ENCODE peak calls at places on chromosomes 4 and X, in four cellular contexts. K is body of pancreas, P is kidney epithelial cell, O is RWPE1. B is an unnamed sample.

GRCh38 chr4:139685180-139685579 is 19.6 kb downstream of the MGST2 start:
- DNase-seq in P (no peak), O (no peak), K (no peak), B (no peak)

GRCh38 chr4:147388016-147388415 is 92.9 kb upstream of the EDNRA start:
- DNase-seq in P (no peak), K (no peak), O (no peak), B (no peak)

GRCh38 chr4:147944264-147944663 is 212.4 kb downstream of the ARHGAP10 start:
- DNase-seq in K (no peak), P (no peak), O (no peak), B (no peak)

GRCh38 chr4:80434238-80434637 is 98.7 kb downstream of the CFAP299 start:
- DNase-seq in P (no peak), O (no peak), K (no peak), B (no peak)

GRCh38 chr4:165053645-165054044 is at the start of gene TRIM75:
- DNase-seq in O (no peak), K (no peak), P (no peak), B (no peak)

GRCh38 chr4:151753056-151753455 is 7.8 kb downstream of the GATB start:
- DNase-seq in O (peak; percentile 77), P (no peak), K (no peak), B (no peak)

GRCh38 chrX:73922856-73923429 is 359.9 kb downstream of the CHIC1 start:
- DNase-seq in K (no peak), P (no peak), O (no peak), B (no peak)

GRCh38 chrX:18962329-18962728 is 21.6 kb downstream of the PHKA2 start:
- DNase-seq in P (no peak), K (no peak), O (no peak), B (no peak)

GRCh38 chr4:150457802-150458201 is 124.1 kb upstream of the MAB21L2 start:
- DNase-seq in O (no peak), P (no peak), K (no peak), B (no peak)

GRCh38 chr4:128776794-128777216 is 32.7 kb upstream of the JADE1 start:
- DNase-seq in P (peak; percentile 98), K (peak; percentile 65), O (peak; percentile 29), B (no peak)

GRCh38 chr4:100805547-100805946 is 287.7 kb upstream of the EMCN start:
- DNase-seq in K (no peak), P (no peak), O (no peak), B (no peak)

GRCh38 chr4:151475338-151475737 is 66.4 kb downstream of the FHIP1A start:
- DNase-seq in K (no peak), O (no peak), P (no peak), B (no peak)

GRCh38 chrX:120304241-120304640 is 7.0 kb downstream of the TMEM255A start:
- DNase-seq in P (no peak), O (no peak), K (no peak), B (no peak)

GRCh38 chrX:132468454-132468853 is 20.4 kb downstream of the MBNL3 start:
- DNase-seq in O (no peak), P (no peak), K (no peak), B (no peak)

GRCh38 chrX:123833387-123833786 is 26.5 kb upstream of the XIAP start:
- DNase-seq in K (peak; percentile 57), O (peak; percentile 58), P (no peak), B (no peak)

GRCh38 chrX:130682990-130683389 is 220.0 kb downstream of the ENOX2 start:
- DNase-seq in K (no peak), P (no peak), O (no peak), B (no peak)

GRCh38 chr4:88743696-88744095 is 46.1 kb upstream of the NAP1L5 start:
- DNase-seq in K (no peak), P (peak; percentile 58), O (no peak), B (no peak)

GRCh38 chrX:24113161-24113560 is 36.4 kb upstream of the ZFX start:
- DNase-seq in O (no peak), K (no peak), P (no peak), B (no peak)

GRCh38 chr4:155371432-155372043 is 5.2 kb downstream of the MAP9 start:
- DNase-seq in P (no peak), O (peak; percentile 3), K (no peak), B (no peak)

GRCh38 chr4:139622856-139623255 is 42.8 kb upstream of the MGST2 start:
- DNase-seq in K (no peak), O (no peak), P (no peak), B (peak; percentile 33)

GRCh38 chr4:71832049-71832448 is 48.2 kb upstream of the GC start:
- DNase-seq in P (no peak), O (no peak), K (no peak), B (no peak)

GRCh38 chr4:116585240-116585639 is 500.1 kb downstream of the TRAM1L1 start:
- DNase-seq in P (no peak), O (no peak), K (no peak), B (no peak)

GRCh38 chr4:10101559-10102192 is 14.9 kb downstream of the WDR1 start:
- DNase-seq in K (no peak), P (no peak), O (no peak), B (no peak)

GRCh38 chr4:109410226-109410625 is 23.4 kb upstream of the SEC24B start:
- DNase-seq in O (no peak), K (no peak), P (no peak), B (no peak)

DNA sequence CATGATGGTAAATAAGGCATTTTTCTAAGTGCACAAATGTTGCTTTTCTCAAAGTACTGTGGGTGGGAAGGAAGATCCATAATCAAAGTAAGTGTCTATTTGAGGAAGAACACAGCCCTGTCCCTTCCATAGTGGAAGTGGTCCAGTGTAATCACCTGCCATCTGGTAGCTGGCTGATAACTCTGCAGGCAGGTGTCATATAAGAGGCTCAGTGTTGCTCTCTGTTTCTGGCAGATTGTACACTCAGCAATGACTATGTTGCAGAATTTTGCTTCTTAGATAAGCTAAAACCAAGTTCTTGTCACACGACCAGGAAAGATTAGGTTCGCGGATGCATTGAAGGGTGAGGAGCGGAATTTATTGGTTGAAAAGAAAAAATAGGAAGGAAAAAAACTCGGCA is 20.9 kb downstream of the SAGE1 start:
- DNase-seq in P (no peak), O (no peak), K (no peak), B (no peak)
- TF ChIP-seq CTCF in P (no peak), O (no peak), K (no peak), B (no peak)

GRCh38 chrX:71650333-71650969 is 16.9 kb upstream of the LOC101059915 start:
- DNase-seq in K (no peak), P (no peak), O (no peak), B (no peak)
- TF ChIP-seq CTCF in K (no peak), P (no peak), O (no peak), B (no peak)

GRCh38 chrX:10415704-10416001 is 204.7 kb downstream of the MID1 start:
- DNase-seq in O (no peak), P (peak; percentile 23), K (no peak), B (no peak)

GRCh38 chrX:10414106-10414824 is 206.1 kb downstream of the MID1 start:
- DNase-seq in K (no peak), P (no peak), O (no peak), B (no peak)

GRCh38 chrX:10416424-10416823 is 204.0 kb downstream of the MID1 start:
- DNase-seq in K (no peak), P (no peak), O (no peak), B (no peak)

GRCh38 chrX:10414872-10415703 is 205.3 kb downstream of the MID1 start:
- DNase-seq in P (no peak), O (no peak), K (no peak), B (no peak)
- TF ChIP-seq CTCF in P (no peak), O (no peak), K (no peak), B (no peak)

DNA sequence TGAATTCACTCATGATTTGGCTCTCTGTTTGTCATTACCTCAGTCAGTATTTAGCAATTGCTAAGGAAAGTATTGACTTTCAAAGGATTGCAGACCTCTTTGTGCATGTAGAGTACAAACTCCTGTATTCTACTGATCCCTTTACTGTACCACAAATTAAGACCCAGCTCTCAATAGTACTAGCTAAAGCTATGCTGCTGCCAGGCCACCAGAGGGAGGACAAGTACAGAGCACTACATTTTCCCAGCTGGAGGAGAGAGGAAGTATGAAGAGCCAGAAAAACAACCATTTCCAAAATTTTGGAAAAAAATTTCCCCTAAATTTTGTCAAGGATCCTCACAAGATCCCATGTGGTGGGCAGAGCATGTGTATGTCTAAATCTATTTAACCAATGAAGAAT is 175.0 kb upstream of the MTMR8 start:
- DNase-seq in P (no peak), O (no peak), K (no peak), B (no peak)
- TF ChIP-seq CTCF in P (no peak), O (no peak), K (no peak), B (no peak)

DNA sequence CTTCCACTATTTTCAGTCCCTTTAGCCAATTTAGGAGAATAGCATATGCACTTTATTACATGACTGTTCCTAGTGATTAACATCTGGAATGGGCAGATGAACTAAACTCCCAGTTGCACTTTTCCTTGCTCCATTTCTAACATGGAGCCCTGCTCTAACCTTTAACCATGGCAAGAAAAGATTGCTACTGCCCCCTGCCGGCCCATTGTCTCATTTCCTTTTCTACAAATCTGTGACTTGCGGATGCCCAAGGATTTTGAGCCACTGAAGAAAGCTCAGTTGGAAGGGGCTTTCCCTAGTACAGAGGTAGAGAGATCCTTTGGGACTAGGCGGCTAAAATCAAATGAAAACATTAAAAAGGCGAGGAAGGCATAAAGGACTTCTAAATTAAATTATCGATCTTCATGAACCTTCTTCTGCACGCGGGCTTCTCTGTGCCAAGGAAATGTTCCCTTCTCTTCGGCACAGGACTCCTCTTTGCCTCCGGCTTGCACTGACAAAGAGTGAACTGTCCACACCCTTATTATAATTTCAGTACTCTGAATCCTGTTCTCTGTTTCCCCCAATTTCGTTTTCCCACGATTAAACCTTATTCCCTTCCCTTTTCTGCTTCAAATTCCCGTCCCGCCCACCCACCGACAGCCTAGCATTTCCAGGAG is 578 bp upstream of the GLRA2 start:
- DNase-seq in O (peak; percentile 16), P (no peak), K (peak; percentile 46), B (no peak)
- TF ChIP-seq CTCF in O (no peak), P (peak; percentile 43), K (peak; percentile 26), B (peak; percentile 61)

GRCh38 chrX:95318882-95319281 is 1365.8 kb upstream of the DIAPH2 start:
- DNase-seq in P (no peak), O (no peak), K (no peak), B (no peak)
- TF ChIP-seq CTCF in P (no peak), O (no peak), K (no peak), B (peak; percentile 22)

DNA sequence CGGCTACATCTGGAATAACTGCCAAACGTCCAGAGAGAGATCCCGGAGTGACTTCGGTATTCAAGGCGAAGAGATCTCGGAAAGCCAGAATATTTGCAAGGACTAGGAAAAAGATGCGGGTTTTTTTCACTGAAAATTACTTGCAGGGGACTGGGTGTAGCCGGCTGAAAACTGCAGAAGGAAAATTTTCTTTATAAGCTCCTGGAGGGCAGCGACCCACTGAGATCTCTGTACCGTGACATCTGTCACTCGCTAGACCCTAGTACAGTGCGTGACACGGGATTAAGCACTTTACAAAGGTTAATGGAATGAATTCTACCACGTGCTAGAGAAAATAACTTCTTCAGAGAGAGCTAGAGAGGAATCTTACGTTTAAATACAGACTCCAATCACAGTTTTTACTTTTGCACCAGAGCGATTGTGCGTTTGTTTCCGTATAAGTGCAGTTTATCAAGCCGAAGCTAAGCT is 1.1 kb upstream of the LCORL start:
- DNase-seq in K (no peak), O (no peak), P (no peak), B (no peak)
- TF ChIP-seq CTCF in K (no peak), O (no peak), P (no peak), B (no peak)

B was measured in D721Med.